ENCODE peak calls at places on chromosomes 16 and 17, in seven cellular contexts. One of them, this sample, is unnamed. For H3K4me1, the result is how much of the 10 kb centered on the place peaks cover.

GRCh38 chr17:71431146-71431545 is 689.7 kb upstream of the SOX9 start:
- DNase-seq in astrocyte: no peak
- DNase-seq in thyroid gland: no peak
- DNase-seq in upper lobe of right lung: no peak
- DNase-seq in tibial nerve: no peak
- DNase-seq in right lobe of liver: no peak
- DNase-seq in lower lobe of right lung: no peak
- DNase-seq in this sample: no peak

GRCh38 chr17:82283208-82283749 is 9.8 kb upstream of the CSNK1D start:
- DNase-seq in lower lobe of right lung: no peak
- DNase-seq in upper lobe of right lung: no peak
- DNase-seq in tibial nerve: no peak
- DNase-seq in astrocyte: peak
- DNase-seq in right lobe of liver: no peak
- DNase-seq in thyroid gland: peak
- DNase-seq in this sample: peak

GRCh38 chr17:35368086-35368824 is 5.2 kb downstream of the SLFN11 start:
- DNase-seq in astrocyte: no peak
- DNase-seq in thyroid gland: no peak
- DNase-seq in lower lobe of right lung: no peak
- DNase-seq in tibial nerve: peak
- DNase-seq in upper lobe of right lung: no peak
- DNase-seq in right lobe of liver: no peak
- DNase-seq in this sample: no peak

GRCh38 chr16:1494129-1494640 is 1.0 kb downstream of the TELO2 start:
- DNase-seq in right lobe of liver: no peak
- DNase-seq in upper lobe of right lung: peak
- DNase-seq in thyroid gland: peak
- DNase-seq in astrocyte: peak
- DNase-seq in tibial nerve: peak
- DNase-seq in lower lobe of right lung: peak
- DNase-seq in this sample: peak

GRCh38 chr17:59746849-59747445 is 39.5 kb downstream of the VMP1 start:
- DNase-seq in thyroid gland: no peak
- DNase-seq in tibial nerve: no peak
- DNase-seq in astrocyte: peak
- DNase-seq in right lobe of liver: no peak
- DNase-seq in lower lobe of right lung: no peak
- DNase-seq in upper lobe of right lung: no peak
- DNase-seq in this sample: no peak

GRCh38 chr17:65749479-65749878 is 188.0 kb upstream of the AXIN2 start:
- DNase-seq in astrocyte: peak
- DNase-seq in right lobe of liver: no peak
- DNase-seq in tibial nerve: no peak
- DNase-seq in lower lobe of right lung: no peak
- DNase-seq in thyroid gland: no peak
- DNase-seq in upper lobe of right lung: no peak
- DNase-seq in this sample: no peak

GRCh38 chr16:75252946-75253911 is 1.8 kb upstream of the BCAR1 start:
- DNase-seq in right lobe of liver: no peak
- DNase-seq in thyroid gland: peak
- DNase-seq in astrocyte: peak
- DNase-seq in lower lobe of right lung: peak
- DNase-seq in upper lobe of right lung: peak
- DNase-seq in tibial nerve: no peak
- DNase-seq in this sample: peak

GRCh38 chr16:87149051-87149450 is 168.1 kb downstream of the C16orf95 start:
- DNase-seq in right lobe of liver: no peak
- DNase-seq in astrocyte: peak
- DNase-seq in tibial nerve: no peak
- DNase-seq in thyroid gland: no peak
- DNase-seq in upper lobe of right lung: no peak
- DNase-seq in lower lobe of right lung: no peak
- DNase-seq in this sample: no peak

GRCh38 chr16:751152-752007 is 9.2 kb upstream of the MSLN start:
- DNase-seq in tibial nerve: no peak
- DNase-seq in right lobe of liver: no peak
- DNase-seq in thyroid gland: peak
- DNase-seq in lower lobe of right lung: peak
- DNase-seq in astrocyte: no peak
- DNase-seq in upper lobe of right lung: peak
- DNase-seq in this sample: no peak

GRCh38 chr17:82775033-82775823 is 23.4 kb downstream of the TBCD start:
- DNase-seq in upper lobe of right lung: peak
- DNase-seq in tibial nerve: peak
- DNase-seq in thyroid gland: peak
- DNase-seq in astrocyte: peak
- DNase-seq in right lobe of liver: peak
- DNase-seq in lower lobe of right lung: peak
- DNase-seq in this sample: no peak

GRCh38 chr16:14001521-14001920 is 69.6 kb upstream of the MRTFB start:
- DNase-seq in right lobe of liver: no peak
- DNase-seq in upper lobe of right lung: no peak
- DNase-seq in astrocyte: no peak
- DNase-seq in thyroid gland: no peak
- DNase-seq in lower lobe of right lung: no peak
- DNase-seq in tibial nerve: no peak
- DNase-seq in this sample: no peak

GRCh38 chr16:56506941-56507340 is 12.9 kb downstream of the BBS2 start:
- DNase-seq in right lobe of liver: no peak
- DNase-seq in thyroid gland: no peak
- DNase-seq in lower lobe of right lung: no peak
- DNase-seq in tibial nerve: no peak
- DNase-seq in upper lobe of right lung: no peak
- DNase-seq in astrocyte: peak
- DNase-seq in this sample: no peak

GRCh38 chr17:58330544-58330996 is 2.0 kb upstream of the TSPOAP1 start:
- DNase-seq in astrocyte: no peak
- DNase-seq in thyroid gland: no peak
- DNase-seq in upper lobe of right lung: no peak
- DNase-seq in tibial nerve: no peak
- DNase-seq in lower lobe of right lung: no peak
- DNase-seq in right lobe of liver: no peak
- DNase-seq in this sample: no peak

GRCh38 chr16:2712546-2712945 is 7.5 kb downstream of the PRSS27 start:
- DNase-seq in tibial nerve: no peak
- DNase-seq in thyroid gland: no peak
- DNase-seq in right lobe of liver: no peak
- DNase-seq in astrocyte: no peak
- DNase-seq in lower lobe of right lung: no peak
- DNase-seq in upper lobe of right lung: no peak
- DNase-seq in this sample: peak

GRCh38 chr16:84119368-84119767 is 2.6 kb upstream of the MBTPS1 start:
- DNase-seq in right lobe of liver: no peak
- DNase-seq in tibial nerve: no peak
- DNase-seq in thyroid gland: peak
- DNase-seq in astrocyte: no peak
- DNase-seq in upper lobe of right lung: no peak
- DNase-seq in lower lobe of right lung: no peak
- DNase-seq in this sample: no peak

GRCh38 chr16:81752225-81752875 is 26.7 kb upstream of the PLCG2 start:
- DNase-seq in right lobe of liver: peak
- DNase-seq in lower lobe of right lung: peak
- DNase-seq in upper lobe of right lung: peak
- DNase-seq in thyroid gland: peak
- DNase-seq in astrocyte: no peak
- DNase-seq in tibial nerve: no peak
- DNase-seq in this sample: no peak

GRCh38 chr16:17921357-17921978 is 415.1 kb downstream of the NPIPA8 start:
- DNase-seq in tibial nerve: no peak
- DNase-seq in upper lobe of right lung: no peak
- DNase-seq in astrocyte: no peak
- DNase-seq in thyroid gland: no peak
- DNase-seq in right lobe of liver: peak
- DNase-seq in lower lobe of right lung: peak
- DNase-seq in this sample: no peak

GRCh38 chr16:27890006-27890405 is 173.5 kb downstream of the GSG1L start:
- DNase-seq in upper lobe of right lung: no peak
- DNase-seq in tibial nerve: no peak
- DNase-seq in astrocyte: no peak
- DNase-seq in right lobe of liver: no peak
- DNase-seq in lower lobe of right lung: no peak
- DNase-seq in thyroid gland: no peak
- DNase-seq in this sample: no peak

GRCh38 chr16:71693168-71693567 is 31.3 kb downstream of the PHLPP2 start:
- DNase-seq in right lobe of liver: no peak
- DNase-seq in thyroid gland: no peak
- DNase-seq in lower lobe of right lung: no peak
- DNase-seq in tibial nerve: no peak
- DNase-seq in astrocyte: peak
- DNase-seq in upper lobe of right lung: no peak
- DNase-seq in this sample: no peak
- H3K4me1 ChIP-seq in right lobe of liver: under half
- H3K4me1 ChIP-seq in thyroid gland: under half
- H3K4me1 ChIP-seq in lower lobe of right lung: under half
- H3K4me1 ChIP-seq in tibial nerve: under half
- H3K4me1 ChIP-seq in astrocyte: under half
- H3K4me1 ChIP-seq in upper lobe of right lung: under half
- H3K4me1 ChIP-seq in this sample: under half

DNA sequence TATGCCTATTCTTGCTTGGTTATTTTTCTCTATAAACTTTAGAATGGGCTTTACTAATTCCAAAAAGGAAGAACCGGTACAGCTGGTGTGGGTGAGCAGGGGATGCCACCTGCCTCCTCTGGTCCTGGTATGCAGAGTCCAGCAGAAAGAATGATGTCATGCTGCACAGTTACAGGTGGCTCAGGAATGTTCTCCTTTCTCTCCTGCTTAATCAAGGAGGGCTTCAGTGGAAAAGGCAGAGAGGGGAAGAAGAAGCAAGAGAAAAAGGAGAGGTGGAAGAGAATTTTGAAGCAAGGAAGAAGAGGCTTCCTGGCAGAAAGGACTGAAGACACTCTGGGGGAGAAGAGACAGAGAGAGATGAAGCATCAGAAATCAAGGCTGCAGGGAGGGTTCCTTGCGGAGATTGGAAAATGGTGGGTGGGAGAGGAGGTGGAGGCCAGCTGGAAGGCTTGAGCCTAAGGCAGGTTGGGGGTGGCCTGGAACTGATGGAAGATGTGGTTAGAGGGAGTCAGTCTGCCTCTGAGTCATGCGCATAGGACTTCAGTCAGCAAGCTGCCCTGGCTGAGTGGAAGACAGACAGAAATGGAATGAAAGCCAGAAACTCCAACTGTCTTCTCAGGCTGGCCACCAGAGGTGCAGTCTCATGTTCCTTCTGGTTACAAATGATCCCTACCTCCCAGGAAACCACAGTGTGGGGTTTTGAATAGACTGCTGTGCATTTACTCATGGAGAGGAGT is 64.6 kb upstream of the CRHR1 start:
- DNase-seq in astrocyte: peak
- DNase-seq in tibial nerve: no peak
- DNase-seq in right lobe of liver: no peak
- DNase-seq in lower lobe of right lung: no peak
- DNase-seq in upper lobe of right lung: no peak
- DNase-seq in thyroid gland: no peak
- DNase-seq in this sample: no peak
- TF ChIP-seq CTCF in astrocyte: peak
- TF ChIP-seq CTCF in tibial nerve: no peak
- TF ChIP-seq CTCF in right lobe of liver: no peak
- TF ChIP-seq CTCF in lower lobe of right lung: no peak
- TF ChIP-seq CTCF in upper lobe of right lung: peak
- TF ChIP-seq CTCF in thyroid gland: no peak
- TF ChIP-seq CTCF in this sample: peak

GRCh38 chr17:50093807-50094206 is 1.3 kb upstream of the PDK2 start:
- DNase-seq in thyroid gland: no peak
- DNase-seq in lower lobe of right lung: no peak
- DNase-seq in tibial nerve: no peak
- DNase-seq in right lobe of liver: no peak
- DNase-seq in upper lobe of right lung: no peak
- DNase-seq in astrocyte: no peak
- DNase-seq in this sample: no peak
- H3K4me1 ChIP-seq in thyroid gland: under half
- H3K4me1 ChIP-seq in lower lobe of right lung: under half
- H3K4me1 ChIP-seq in tibial nerve: under half
- H3K4me1 ChIP-seq in right lobe of liver: under half
- H3K4me1 ChIP-seq in upper lobe of right lung: under half
- H3K4me1 ChIP-seq in astrocyte: under half
- H3K4me1 ChIP-seq in this sample: under half

DNA sequence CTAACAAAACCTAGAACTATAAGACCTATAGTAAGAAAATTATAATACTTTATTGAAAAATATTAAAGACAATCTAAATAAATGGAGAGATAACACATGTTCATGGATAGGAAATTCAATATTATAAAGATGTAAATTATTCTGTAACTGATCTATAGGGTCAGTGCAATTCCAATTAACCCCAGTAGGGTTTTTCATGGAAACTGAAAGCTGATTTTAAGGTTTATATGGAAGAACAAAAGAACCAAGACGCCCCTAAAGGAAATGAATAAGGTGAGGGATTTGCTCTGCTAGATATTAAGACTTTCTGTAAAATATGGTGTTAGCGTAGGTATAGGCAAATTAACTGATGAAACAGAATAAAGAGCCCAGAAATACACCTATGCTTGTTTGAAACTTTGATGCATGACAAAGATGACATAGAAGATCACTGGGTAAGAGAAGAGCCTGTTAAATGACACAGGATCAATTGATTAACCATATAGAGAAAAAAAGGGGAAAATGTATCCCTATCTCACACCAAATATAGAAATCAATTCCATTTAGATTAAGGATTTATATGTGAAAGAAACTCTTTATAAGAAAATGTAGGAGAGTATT is 3.0 kb downstream of the ICAM2 start:
- DNase-seq in astrocyte: no peak
- DNase-seq in lower lobe of right lung: no peak
- DNase-seq in thyroid gland: no peak
- DNase-seq in upper lobe of right lung: no peak
- DNase-seq in right lobe of liver: no peak
- DNase-seq in tibial nerve: no peak
- DNase-seq in this sample: no peak
- TF ChIP-seq CTCF in astrocyte: no peak
- TF ChIP-seq CTCF in lower lobe of right lung: peak
- TF ChIP-seq CTCF in thyroid gland: no peak
- TF ChIP-seq CTCF in upper lobe of right lung: peak
- TF ChIP-seq CTCF in right lobe of liver: peak
- TF ChIP-seq CTCF in tibial nerve: no peak
- TF ChIP-seq CTCF in this sample: peak

This sample was measured in RWPE2.